ENCODE peak calls at places on chromosomes 1 and 21, in five cellular contexts. Q is pancreas, M is AG08396, D is KG1, A is NCI-H345. V is an unnamed sample.

GRCh38 chr21:39046236-39046911 is 136.9 kb downstream of the PSMG1 start:
- DNase-seq in A (no peak), D (no peak), Q (no peak), M (no peak), V (no peak)

GRCh38 chr1:172320723-172321122 is 99.8 kb upstream of the C1orf105 start:
- DNase-seq in Q (no peak), D (no peak), A (no peak), M (no peak), V (no peak)

GRCh38 chr1:202959276-202959620 is 1.1 kb upstream of the ADIPOR1 start:
- DNase-seq in A (peak), M (peak), Q (no peak), D (no peak), V (no peak)

GRCh38 chr21:33196956-33197374 is 32.8 kb upstream of the IFNAR2 start:
- DNase-seq in M (peak), A (peak), D (peak), Q (no peak), V (peak)

GRCh38 chr1:236066054-236066453 is 1.2 kb upstream of the NID1 start:
- DNase-seq in Q (no peak), M (no peak), D (no peak), A (no peak), V (peak)

GRCh38 chr1:181149326-181150000 is 61.0 kb downstream of the IER5 start:
- DNase-seq in D (peak), Q (no peak), M (no peak), A (peak), V (no peak)

GRCh38 chr21:16794944-16795343 is 717.9 kb upstream of the CXADR start:
- DNase-seq in D (no peak), A (no peak), Q (no peak), M (peak), V (no peak)

GRCh38 chr1:6313382-6314265 is 52.7 kb upstream of the GPR153 start:
- DNase-seq in A (no peak), Q (no peak), M (no peak), D (no peak), V (no peak)

GRCh38 chr21:46082638-46083270 is 15.2 kb upstream of the COL6A2 start:
- DNase-seq in M (no peak), A (no peak), D (no peak), Q (peak), V (no peak)

GRCh38 chr1:221032616-221033342 is 153.5 kb downstream of the HLX start:
- DNase-seq in D (no peak), M (no peak), A (no peak), Q (no peak), V (no peak)

GRCh38 chr1:63299387-63299786 is 23.0 kb upstream of the FOXD3 start:
- DNase-seq in A (no peak), M (no peak), Q (no peak), D (no peak), V (no peak)

GRCh38 chr1:24193046-24193445 is 6.0 kb upstream of the IFNLR1 start:
- DNase-seq in A (no peak), D (no peak), Q (no peak), M (peak), V (no peak)

GRCh38 chr1:67652800-67653199 is 32.2 kb upstream of the GADD45A start:
- DNase-seq in M (peak), Q (no peak), D (no peak), A (no peak), V (no peak)

GRCh38 chr1:221687731-221688487 is 54.0 kb downstream of the DUSP10 start:
- DNase-seq in D (no peak), A (no peak), Q (no peak), M (no peak), V (no peak)

GRCh38 chr1:233216009-233216408 is 79.5 kb downstream of the PCNX2 start:
- DNase-seq in Q (no peak), M (no peak), D (no peak), A (no peak), V (no peak)

GRCh38 chr1:226491093-226491850 is 57.3 kb upstream of the STUM start:
- DNase-seq in A (no peak), M (no peak), Q (no peak), D (no peak), V (no peak)

GRCh38 chr1:5238351-5239123 is 584.1 kb downstream of the AJAP1 start:
- DNase-seq in D (no peak), A (no peak), M (no peak), Q (no peak), V (no peak)

GRCh38 chr21:26842976-26843911 is 2.0 kb downstream of the ADAMTS1 start:
- DNase-seq in D (no peak), M (peak), Q (peak), A (no peak), V (peak)

GRCh38 chr1:231750296-231750695 is 123.7 kb downstream of the DISC1 start:
- DNase-seq in Q (no peak), D (no peak), M (no peak), A (no peak), V (no peak)

GRCh38 chr1:31529999-31530705 is 46.2 kb upstream of the TINAGL1 start:
- DNase-seq in Q (no peak), D (no peak), A (no peak), M (no peak), V (no peak)

GRCh38 chr1:65254320-65255087 is 54.8 kb upstream of the DNAJC6 start:
- DNase-seq in M (peak), Q (peak), A (peak), D (no peak), V (peak)

GRCh38 chr1:110040548-110040947 is 6.1 kb downstream of the STRIP1 start:
- DNase-seq in Q (no peak), M (no peak), A (no peak), D (no peak), V (no peak)

GRCh38 chr1:235050911-235051360 is 77.7 kb downstream of the TOMM20 start:
- DNase-seq in M (no peak), A (no peak), D (no peak), Q (no peak), V (no peak)

GRCh38 chr1:113153116-113153803 is 80.3 kb downstream of the LRIG2 start:
- DNase-seq in D (no peak), M (no peak), A (no peak), Q (no peak), V (peak)

GRCh38 chr1:43522776-43523480 is 7.8 kb upstream of the PTPRF start:
- DNase-seq in D (no peak), M (peak), A (no peak), Q (no peak), V (peak)

GRCh38 chr1:70459502-70460225 is 48.6 kb downstream of the CTH start:
- DNase-seq in A (no peak), D (no peak), M (no peak), Q (no peak), V (no peak)

GRCh38 chr1:153262462-153263157 is 3.1 kb downstream of the LORICRIN start:
- DNase-seq in D (no peak), M (no peak), A (no peak), Q (no peak), V (no peak)

GRCh38 chr1:65247419-65248359 is 61.7 kb upstream of the DNAJC6 start:
- DNase-seq in Q (no peak), A (no peak), D (no peak), M (peak), V (peak)

GRCh38 chr1:151583796-151584195 is 28.1 kb upstream of the SNX27 start:
- DNase-seq in M (no peak), Q (no peak), A (no peak), D (no peak), V (no peak)

V was measured in mucosa of gallbladder.